ENCODE peak calls at places on chromosome 3, in seven cellular contexts. R is HCT116, O is H1, P is HepG2, N is K562, G is GM12878, V is SK-N-SH. A is an unnamed sample.

GRCh38 chr3:170761103-170761502 is 108.9 kb downstream of the RPL22L1 start:
- DNase-seq in R (no peak), O (no peak), P (no peak), N (no peak), G (no peak), V (no peak), A (no peak)

GRCh38 chr3:132210476-132211346 is 106.5 kb upstream of the ACP3 start:
- DNase-seq in R (peak; percentile 39), O (peak; percentile 49), P (peak; percentile 6), N (no peak), G (no peak), V (peak; percentile 8), A (no peak)

GRCh38 chr3:98809561-98809960 is 46.4 kb downstream of the ST3GAL6 start:
- DNase-seq in R (no peak), O (no peak), P (no peak), N (no peak), G (no peak), V (no peak), A (no peak)

GRCh38 chr3:5891721-5892120 is 704.2 kb downstream of the EDEM1 start:
- DNase-seq in R (no peak), O (no peak), P (no peak), N (no peak), G (no peak), V (no peak), A (peak; percentile 73)

GRCh38 chr3:177470200-177470941 is 273.1 kb upstream of the TBL1XR1 start:
- DNase-seq in R (no peak), O (no peak), P (no peak), N (no peak), G (no peak), V (no peak), A (no peak)

GRCh38 chr3:193301441-193301840 is 60.4 kb downstream of the PLAAT1 start:
- DNase-seq in R (peak; percentile 16), O (no peak), P (no peak), N (no peak), G (no peak), V (no peak), A (no peak)

GRCh38 chr3:81242871-81243270 is 518.6 kb downstream of the GBE1 start:
- DNase-seq in R (no peak), O (no peak), P (peak; percentile 3), N (no peak), G (no peak), V (peak; percentile 13), A (no peak)

GRCh38 chr3:152720941-152721718 is 113.8 kb upstream of the P2RY1 start:
- DNase-seq in R (no peak), O (no peak), P (no peak), N (no peak), G (no peak), V (no peak), A (no peak)

GRCh38 chr3:82410366-82410765 is 648.9 kb upstream of the GBE1 start:
- DNase-seq in R (no peak), O (no peak), P (no peak), N (no peak), G (no peak), V (no peak), A (no peak)

GRCh38 chr3:185733980-185734724 is 90.7 kb downstream of the IGF2BP2 start:
- DNase-seq in R (peak; percentile 83), O (no peak), P (peak; percentile 63), N (peak; percentile 64), G (no peak), V (peak; percentile 57), A (peak; percentile 95)

GRCh38 chr3:25397150-25397549 is 30.9 kb upstream of the RARB start:
- DNase-seq in R (no peak), O (no peak), P (no peak), N (no peak), G (no peak), V (no peak), A (peak; percentile 88)

GRCh38 chr3:102529452-102529851 is 94.6 kb downstream of the ZPLD1 start:
- DNase-seq in R (peak; percentile 39), O (peak; percentile 7), P (no peak), N (no peak), G (no peak), V (peak; percentile 5), A (peak; percentile 9)

GRCh38 chr3:131503328-131503650 is 518 bp upstream of the MRPL3 start:
- DNase-seq in R (no peak), O (no peak), P (no peak), N (no peak), G (no peak), V (peak; percentile 20), A (no peak)

GRCh38 chr3:12916159-12916558 is 74.8 kb upstream of the RPL32 start:
- DNase-seq in R (no peak), O (no peak), P (no peak), N (no peak), G (no peak), V (no peak), A (no peak)

GRCh38 chr3:13111874-13112520 is 38.8 kb upstream of the IQSEC1 start:
- DNase-seq in R (no peak), O (no peak), P (peak; percentile 51), N (no peak), G (no peak), V (no peak), A (peak; percentile 72)

GRCh38 chr3:52437326-52438103 is 7.4 kb downstream of the SEMA3G start:
- DNase-seq in R (no peak), O (no peak), P (no peak), N (no peak), G (no peak), V (no peak), A (no peak)

GRCh38 chr3:179450901-179451334 is 352 bp downstream of the GNB4 start:
- DNase-seq in R (no peak), O (no peak), P (no peak), N (peak; percentile 65), G (no peak), V (no peak), A (no peak)

GRCh38 chr3:139771331-139771730 is 93.6 kb upstream of the NMNAT3 start:
- DNase-seq in R (no peak), O (no peak), P (no peak), N (no peak), G (no peak), V (no peak), A (no peak)
- TF ChIP-seq JUND in R (no peak), O (no peak), P (no peak), N (no peak), G (no peak), V (no peak), A (no peak)

DNA sequence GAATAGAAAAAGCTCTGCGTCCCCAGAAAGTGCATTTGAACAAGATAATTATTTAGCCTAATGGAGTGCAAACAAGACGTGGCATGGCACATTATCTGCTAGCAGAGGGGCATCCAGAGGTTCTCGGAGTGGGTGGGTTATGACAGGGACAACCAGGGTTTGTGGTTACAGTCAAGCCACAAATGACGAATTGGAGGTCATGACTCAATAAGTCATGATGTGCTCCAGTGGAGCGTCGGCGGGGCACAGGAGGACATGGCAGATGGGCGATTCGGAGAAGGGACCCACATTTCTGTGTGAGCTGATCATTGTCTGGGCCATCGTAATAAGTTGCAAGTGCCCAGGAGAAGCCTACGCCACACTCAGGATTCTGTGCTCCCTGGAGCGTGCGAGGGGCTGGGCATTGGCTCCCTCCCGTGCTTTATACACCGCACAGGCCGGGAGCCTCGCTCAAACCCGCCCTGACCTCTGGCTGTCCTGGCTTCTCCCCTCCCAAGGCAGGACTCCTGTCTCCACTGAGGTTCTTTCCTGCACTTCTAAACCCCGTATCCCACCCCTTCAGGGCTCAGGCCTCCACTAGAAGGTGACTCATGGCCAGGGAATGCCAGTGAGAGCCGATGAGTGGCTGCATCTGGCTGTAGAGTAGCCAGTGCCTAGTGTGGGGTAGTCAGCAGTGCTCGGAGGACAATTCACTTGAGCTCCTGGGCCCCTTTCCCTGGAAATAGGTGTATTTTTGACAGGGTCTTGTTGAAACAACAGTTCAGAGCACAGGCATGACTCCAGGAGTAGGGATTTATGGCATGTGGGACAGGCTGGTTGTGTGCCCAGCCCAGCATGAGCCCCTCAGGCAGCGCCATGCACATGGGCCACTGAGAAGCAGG is 67.4 kb downstream of the GRIP2 start:
- DNase-seq in R (peak; percentile 32), O (no peak), P (peak; percentile 20), N (no peak), G (no peak), V (no peak), A (no peak)
- TF ChIP-seq JUND in R (peak; percentile 60), O (peak; percentile 38), P (no peak), N (no peak), G (no peak), V (peak; percentile 97), A (no peak)

GRCh38 chr3:108548304-108548703 is 37.9 kb upstream of the MYH15 start:
- DNase-seq in R (no peak), O (no peak), P (no peak), N (no peak), G (no peak), V (no peak), A (no peak)
- TF ChIP-seq JUND in R (no peak), O (no peak), P (no peak), N (no peak), G (no peak), V (no peak), A (no peak)

DNA sequence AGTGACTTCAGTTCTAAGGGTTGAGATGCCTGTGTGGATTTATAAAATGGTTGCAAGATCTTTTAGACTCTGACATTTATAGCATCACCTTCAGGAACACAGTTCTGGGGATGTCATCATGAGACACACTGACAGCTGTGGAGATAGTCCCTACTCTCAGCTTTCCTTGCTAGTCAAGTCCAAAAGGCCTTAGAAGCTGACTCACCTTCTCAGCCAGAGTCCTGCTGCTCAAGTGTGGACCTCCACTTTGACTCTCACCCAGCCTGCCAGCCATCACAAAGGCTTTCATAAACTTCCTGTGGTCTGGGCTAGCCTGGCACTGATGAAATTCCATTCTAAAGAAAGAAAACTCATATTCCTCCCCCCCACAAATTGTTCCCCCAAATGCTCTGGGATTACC is 44.8 kb downstream of the TMEM39A start:
- DNase-seq in R (no peak), O (no peak), P (no peak), N (peak; percentile 16), G (no peak), V (no peak), A (no peak)
- TF ChIP-seq JUND in R (no peak), O (no peak), P (no peak), N (no peak), G (no peak), V (no peak), A (no peak)

GRCh38 chr3:71718069-71718468 is 7.1 kb downstream of the EIF4E3 start:
- DNase-seq in R (no peak), O (no peak), P (no peak), N (no peak), G (no peak), V (no peak), A (no peak)
- TF ChIP-seq JUND in R (no peak), O (no peak), P (no peak), N (no peak), G (no peak), V (no peak), A (no peak)

GRCh38 chr3:72031581-72031980 is 246.6 kb upstream of the PROK2 start:
- DNase-seq in R (no peak), O (no peak), P (no peak), N (no peak), G (no peak), V (no peak), A (no peak)

GRCh38 chr3:72035606-72036005 is 250.7 kb upstream of the PROK2 start:
- DNase-seq in R (no peak), O (no peak), P (no peak), N (no peak), G (no peak), V (no peak), A (no peak)

GRCh38 chr3:72034956-72035355 is 250.0 kb upstream of the PROK2 start:
- DNase-seq in R (no peak), O (no peak), P (no peak), N (peak; percentile 70), G (no peak), V (no peak), A (no peak)

GRCh38 chr3:72033709-72034428 is 248.9 kb upstream of the PROK2 start:
- DNase-seq in R (no peak), O (no peak), P (no peak), N (no peak), G (no peak), V (no peak), A (no peak)

GRCh38 chr3:72032435-72033118 is 247.6 kb upstream of the PROK2 start:
- DNase-seq in R (no peak), O (no peak), P (no peak), N (peak; percentile 8), G (no peak), V (no peak), A (no peak)
- TF ChIP-seq JUND in R (no peak), O (no peak), P (no peak), N (no peak), G (no peak), V (no peak), A (no peak)